ENCODE peak calls at places on chromosome 1, in ten cellular contexts. J is CD8-positive, alpha-beta T cell; X is A549; H is aorta; U is HAP-1; C is small intestine; Q is right lobe of liver; L is pancreas; B is left ventricle myocardium inferior; P is HepG2. D is an unnamed sample.

GRCh38 chr1:19074361-19074901 is 118.0 kb upstream of the IFFO2 start:
- DNase-seq in J (peak; percentile 39), X (no peak), H (peak; percentile 45), U (no peak), C (peak; percentile 48), Q (no peak), L (no peak), B (no peak), P (no peak), D (no peak)

GRCh38 chr1:109547412-109548320 is 749 bp upstream of the GNAI3 start:
- DNase-seq in J (no peak), X (no peak), H (no peak), U (peak; percentile 32), C (peak; percentile 50), Q (no peak), L (peak; percentile 41), B (no peak), P (no peak), D (no peak)

GRCh38 chr1:149888999-149889289 is 10.4 kb upstream of the BOLA1 start:
- DNase-seq in J (no peak), X (no peak), H (peak; percentile 63), U (peak; percentile 68), C (no peak), Q (no peak), L (peak; percentile 55), B (no peak), P (no peak), D (peak; percentile 42)

GRCh38 chr1:1294250-1294890 is 13.4 kb downstream of the ACAP3 start:
- DNase-seq in J (no peak), X (no peak), H (no peak), U (no peak), C (no peak), Q (no peak), L (no peak), B (no peak), P (no peak), D (no peak)

GRCh38 chr1:213980906-213981305 is 6.9 kb upstream of the PROX1 start:
- DNase-seq in J (no peak), X (no peak), H (no peak), U (no peak), C (no peak), Q (no peak), L (no peak), B (no peak), P (no peak), D (no peak)

GRCh38 chr1:160437432-160438319 is 37.3 kb downstream of the VANGL2 start:
- DNase-seq in J (no peak), X (no peak), H (no peak), U (no peak), C (peak; percentile 69), Q (no peak), L (no peak), B (no peak), P (no peak), D (peak; percentile 35)

GRCh38 chr1:67300561-67300960 is 7.1 kb upstream of the IL12RB2 start:
- DNase-seq in J (no peak), X (no peak), H (no peak), U (no peak), C (no peak), Q (no peak), L (no peak), B (no peak), P (no peak), D (no peak)

GRCh38 chr1:117606608-117607261 is 887 bp downstream of the TENT5C start:
- DNase-seq in J (peak; percentile 40), X (no peak), H (peak; percentile 87), U (peak; percentile 15), C (peak; percentile 66), Q (peak; percentile 70), L (peak; percentile 56), B (no peak), P (no peak), D (peak; percentile 76)

GRCh38 chr1:185603158-185603557 is 131.0 kb upstream of the HMCN1 start:
- DNase-seq in J (no peak), X (no peak), H (no peak), U (no peak), C (no peak), Q (no peak), L (no peak), B (no peak), P (no peak), D (no peak)

GRCh38 chr1:185350027-185350442 is 33.0 kb upstream of the IVNS1ABP start:
- DNase-seq in J (no peak), X (no peak), H (no peak), U (no peak), C (peak; percentile 90), Q (no peak), L (no peak), B (no peak), P (peak; percentile 93), D (peak; percentile 28)

GRCh38 chr1:33065301-33065700 is 15.7 kb upstream of the AZIN2 start:
- DNase-seq in J (no peak), X (no peak), H (no peak), U (no peak), C (no peak), Q (no peak), L (no peak), B (no peak), P (no peak), D (no peak)

GRCh38 chr1:206903687-206904086 is 6.4 kb downstream of the IL24 start:
- DNase-seq in J (no peak), X (no peak), H (no peak), U (no peak), C (no peak), Q (no peak), L (no peak), B (no peak), P (no peak), D (no peak)

GRCh38 chr1:156510709-156511108 is 10.1 kb upstream of the MEF2D start:
- DNase-seq in J (no peak), X (no peak), H (peak; percentile 95), U (no peak), C (no peak), Q (no peak), L (no peak), B (peak; percentile 85), P (no peak), D (no peak)

GRCh38 chr1:212607206-212607923 is 1.2 kb upstream of the ATF3 start:
- DNase-seq in J (no peak), X (no peak), H (peak; percentile 87), U (no peak), C (peak; percentile 53), Q (peak; percentile 58), L (peak; percentile 71), B (peak; percentile 25), P (no peak), D (peak; percentile 70)

GRCh38 chr1:209797978-209798639 is 7.8 kb downstream of the IRF6 start:
- DNase-seq in J (no peak), X (no peak), H (no peak), U (no peak), C (no peak), Q (no peak), L (no peak), B (no peak), P (no peak), D (no peak)

DNA sequence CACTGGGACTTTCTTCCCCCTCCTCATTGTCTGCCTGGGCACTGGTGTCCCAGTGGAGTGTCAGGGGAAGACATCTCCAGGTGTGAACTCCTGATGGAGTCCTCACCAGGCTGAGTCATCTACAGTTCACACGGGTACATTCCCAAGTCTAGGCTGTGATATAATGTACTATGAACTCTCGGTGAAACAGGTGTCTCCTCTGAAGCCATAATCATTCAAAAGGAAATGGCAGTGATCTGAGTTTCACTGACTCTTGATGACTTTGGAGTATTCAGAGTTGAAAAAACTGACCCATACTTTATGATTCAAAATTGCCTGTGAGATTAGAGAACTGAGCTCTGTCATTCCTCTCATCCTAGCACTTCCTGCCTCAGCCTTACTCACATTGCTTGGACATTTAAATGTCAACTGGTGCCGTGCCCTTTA is 9.1 kb downstream of the LAMC2 start:
- DNase-seq in J (no peak), X (peak; percentile 42), H (no peak), U (no peak), C (peak; percentile 94), Q (no peak), L (no peak), B (no peak), P (no peak), D (no peak)
- H3K4me3 ChIP-seq in J (no peak overlapping the region), X (no peak overlapping the region), H (no peak overlapping the region), U (no peak overlapping the region), C (no peak overlapping the region), Q (no peak overlapping the region), L (no peak overlapping the region), B (no peak overlapping the region), P (no peak overlapping the region), D (no peak overlapping the region)

DNA sequence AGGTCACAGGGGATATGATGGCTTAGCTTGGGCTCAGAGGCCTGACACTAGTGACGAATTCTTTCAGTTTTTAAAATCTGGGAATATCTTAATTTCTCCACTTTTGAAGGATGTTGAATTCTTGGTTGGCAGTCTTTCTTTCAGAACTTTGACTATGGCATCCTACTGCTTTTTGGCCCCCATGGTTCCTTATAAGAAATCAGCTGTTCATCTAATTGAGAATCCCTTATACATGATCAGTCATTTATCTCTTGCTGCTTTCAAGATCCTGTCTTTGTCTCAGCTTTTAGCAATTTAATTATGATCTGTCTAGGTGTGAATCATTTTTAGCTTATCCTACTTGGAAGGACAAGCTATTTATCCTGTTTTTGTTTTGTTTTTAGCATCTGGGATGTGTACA is 31.2 kb upstream of the F3 start:
- DNase-seq in J (no peak), X (no peak), H (no peak), U (no peak), C (no peak), Q (no peak), L (no peak), B (no peak), P (no peak), D (no peak)
- H3K9me3 ChIP-seq in J (no peaks in the 10 kb centered on the region), X (peaks cover 4% of the 10 kb centered on the region), H (peaks cover 2% of the 10 kb centered on the region), U (no peaks in the 10 kb centered on the region), C (no peaks in the 10 kb centered on the region), Q (no peaks in the 10 kb centered on the region), L (no peaks in the 10 kb centered on the region), B (peaks cover 38% of the 10 kb centered on the region), P (no peaks in the 10 kb centered on the region), D (peaks cover 12% of the 10 kb centered on the region)

DNA sequence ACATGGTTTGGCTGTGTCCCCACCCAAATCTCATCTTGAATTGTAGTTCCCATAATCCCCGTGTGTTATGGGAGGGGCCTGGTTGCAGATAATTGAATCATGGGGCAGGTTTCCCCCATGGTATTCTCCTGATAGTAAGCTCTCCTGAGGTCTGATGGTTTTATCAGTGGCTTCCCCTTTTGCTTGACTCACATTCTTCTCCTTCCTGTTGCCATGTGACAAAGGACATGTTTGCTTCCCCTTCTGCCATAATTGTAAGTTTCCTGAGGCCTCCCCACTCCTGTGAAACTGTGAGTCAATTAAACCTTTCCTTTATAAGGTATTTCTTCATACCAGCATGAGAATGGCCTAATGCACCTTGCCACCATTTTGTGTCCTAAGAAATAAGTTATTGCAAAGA is 415.0 kb downstream of the COL11A1 start:
- DNase-seq in J (no peak), X (no peak), H (no peak), U (no peak), C (no peak), Q (no peak), L (no peak), B (no peak), P (no peak), D (no peak)
- H3K4me3 ChIP-seq in J (no peak overlapping the region), X (no peak overlapping the region), H (no peak overlapping the region), U (no peak overlapping the region), C (no peak overlapping the region), Q (no peak overlapping the region), L (no peak overlapping the region), B (no peak overlapping the region), P (no peak overlapping the region), D (no peak overlapping the region)

DNA sequence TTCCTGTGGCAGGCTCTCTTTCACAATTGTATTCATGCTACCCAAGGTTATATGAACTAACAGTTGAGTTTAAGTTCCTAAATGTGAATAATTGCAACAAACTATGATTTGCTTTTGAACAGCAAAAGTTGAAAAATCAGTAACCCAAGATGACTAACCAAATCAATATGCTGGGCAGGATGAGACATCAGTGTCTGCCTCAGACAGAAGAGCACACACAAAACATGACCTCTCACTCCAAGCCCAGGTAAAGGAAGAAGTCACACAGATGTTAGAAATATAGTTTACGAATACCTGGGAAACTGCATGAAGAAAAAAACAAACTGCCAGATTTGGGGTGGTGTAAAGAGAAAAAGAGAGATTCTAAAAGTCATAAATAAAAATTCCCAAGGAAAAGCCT is 3.5 kb downstream of the OR2L13 start:
- DNase-seq in J (no peak), X (no peak), H (no peak), U (no peak), C (no peak), Q (no peak), L (no peak), B (no peak), P (no peak), D (no peak)
- H3K9me3 ChIP-seq in J (no peaks in the 10 kb centered on the region), X (no peaks in the 10 kb centered on the region), H (no peaks in the 10 kb centered on the region), U (no peaks in the 10 kb centered on the region), C (no peaks in the 10 kb centered on the region), Q (no peaks in the 10 kb centered on the region), L (no peaks in the 10 kb centered on the region), B (no peaks in the 10 kb centered on the region), P (peaks cover 90% of the 10 kb centered on the region), D (peaks cover 25% of the 10 kb centered on the region)

D was measured in mucosa of descending colon.